ENCODE peak calls at places on chromosomes 11 and 22, in six cellular contexts. I is tibial nerve, W is A549, Y is ovary, V is GM12878, J is upper lobe of left lung. A is an unnamed sample.

GRCh38 chr11:128848815-128849455 is 18.2 kb downstream of the KCNJ1 start:
- DNase-seq in I (peak), Y (no peak), J (peak), W (peak), V (no peak), A (no peak)

GRCh38 chr11:44005076-44005800 is 42.5 kb upstream of the ACCSL start:
- DNase-seq in I (no peak), V (no peak), W (no peak), J (no peak), Y (peak), A (no peak)

GRCh38 chr11:120539681-120540369 is 28.3 kb downstream of the GRIK4 start:
- DNase-seq in J (no peak), Y (no peak), W (no peak), I (no peak), V (no peak), A (no peak)

GRCh38 chr22:20887375-20887774 is 28.6 kb downstream of the SNAP29 start:
- DNase-seq in Y (no peak), W (peak), I (no peak), V (no peak), J (no peak), A (no peak)

GRCh38 chr22:46150615-46151423 is 493 bp downstream of the PPARA start:
- DNase-seq in W (no peak), I (no peak), Y (peak), V (no peak), J (peak), A (no peak)

GRCh38 chr22:44542561-44543222 is 44.7 kb upstream of the RTL6 start:
- DNase-seq in J (no peak), W (no peak), I (no peak), Y (no peak), V (no peak), A (peak)

GRCh38 chr11:62974848-62975522 is 9.8 kb downstream of the SLC22A6 start:
- DNase-seq in Y (no peak), W (peak), I (no peak), V (no peak), J (no peak), A (no peak)

GRCh38 chr11:76260296-76260695 is 54.0 kb upstream of the WNT11 start:
- DNase-seq in J (no peak), W (no peak), V (no peak), I (no peak), Y (no peak), A (no peak)

GRCh38 chr11:35786918-35787557 is 124.5 kb downstream of the TRIM44 start:
- DNase-seq in V (no peak), Y (no peak), I (no peak), W (no peak), J (peak), A (no peak)

GRCh38 chr22:22955276-22955798 is 67.7 kb downstream of the IGLL5 start:
- DNase-seq in I (no peak), V (no peak), W (no peak), J (no peak), Y (no peak), A (no peak)

GRCh38 chr11:70470127-70470526 is 71.8 kb downstream of the CTTN start:
- DNase-seq in J (no peak), V (peak), W (no peak), I (no peak), Y (no peak), A (no peak)

GRCh38 chr22:48358886-48359612 is 1468.6 kb downstream of the BRD1 start:
- DNase-seq in V (no peak), Y (no peak), I (no peak), J (no peak), W (no peak), A (no peak)

GRCh38 chr22:17842386-17842785 is 68.1 kb upstream of the BID start:
- DNase-seq in I (no peak), V (no peak), Y (peak), W (no peak), J (no peak), A (no peak)

GRCh38 chr11:122032317-122032716 is 83.7 kb downstream of the BLID start:
- DNase-seq in W (no peak), I (peak), Y (no peak), V (no peak), J (no peak), A (no peak)

GRCh38 chr11:62324738-62325556 is 12.3 kb upstream of the ASRGL1 start:
- DNase-seq in W (peak), V (no peak), I (peak), J (peak), Y (no peak), A (no peak)

GRCh38 chr11:122814401-122814800 is 23.9 kb upstream of the CRTAM start:
- DNase-seq in V (no peak), W (peak), J (no peak), Y (no peak), I (no peak), A (no peak)

GRCh38 chr11:88015170-88015569 is 160.1 kb downstream of the RAB38 start:
- DNase-seq in I (no peak), W (no peak), V (no peak), J (no peak), Y (no peak), A (no peak)

GRCh38 chr11:123301696-123302400 is 106.8 kb upstream of the CLMP start:
- DNase-seq in V (peak), W (peak), I (peak), Y (peak), J (peak), A (no peak)

GRCh38 chr11:66106786-66107599 is 36.9 kb downstream of the PACS1 start:
- DNase-seq in W (peak), V (no peak), Y (no peak), I (no peak), J (no peak), A (no peak)

GRCh38 chr11:64802370-64803162 is 448 bp downstream of the MAP4K2 start:
- DNase-seq in I (no peak), J (no peak), W (no peak), Y (no peak), V (no peak), A (peak)

GRCh38 chr22:49186756-49187155 is 640.9 kb downstream of the BRD1 start:
- DNase-seq in V (no peak), W (no peak), I (no peak), Y (no peak), J (no peak), A (no peak)

GRCh38 chr22:40312050-40312449 is 34.2 kb upstream of the ADSL start:
- DNase-seq in J (no peak), W (no peak), V (no peak), I (no peak), Y (no peak), A (no peak)

GRCh38 chr11:121630041-121630440 is 177.3 kb upstream of the SORL1-AS1 start:
- DNase-seq in Y (no peak), I (no peak), V (no peak), J (no peak), W (no peak), A (no peak)

GRCh38 chr22:49491726-49492125 is 335.9 kb downstream of the BRD1 start:
- DNase-seq in J (peak), Y (no peak), V (no peak), W (no peak), I (no peak), A (no peak)

GRCh38 chr11:114182471-114182968 is 113.7 kb upstream of the NNMT start:
- DNase-seq in W (no peak), V (no peak), I (no peak), Y (no peak), J (no peak), A (no peak)

DNA sequence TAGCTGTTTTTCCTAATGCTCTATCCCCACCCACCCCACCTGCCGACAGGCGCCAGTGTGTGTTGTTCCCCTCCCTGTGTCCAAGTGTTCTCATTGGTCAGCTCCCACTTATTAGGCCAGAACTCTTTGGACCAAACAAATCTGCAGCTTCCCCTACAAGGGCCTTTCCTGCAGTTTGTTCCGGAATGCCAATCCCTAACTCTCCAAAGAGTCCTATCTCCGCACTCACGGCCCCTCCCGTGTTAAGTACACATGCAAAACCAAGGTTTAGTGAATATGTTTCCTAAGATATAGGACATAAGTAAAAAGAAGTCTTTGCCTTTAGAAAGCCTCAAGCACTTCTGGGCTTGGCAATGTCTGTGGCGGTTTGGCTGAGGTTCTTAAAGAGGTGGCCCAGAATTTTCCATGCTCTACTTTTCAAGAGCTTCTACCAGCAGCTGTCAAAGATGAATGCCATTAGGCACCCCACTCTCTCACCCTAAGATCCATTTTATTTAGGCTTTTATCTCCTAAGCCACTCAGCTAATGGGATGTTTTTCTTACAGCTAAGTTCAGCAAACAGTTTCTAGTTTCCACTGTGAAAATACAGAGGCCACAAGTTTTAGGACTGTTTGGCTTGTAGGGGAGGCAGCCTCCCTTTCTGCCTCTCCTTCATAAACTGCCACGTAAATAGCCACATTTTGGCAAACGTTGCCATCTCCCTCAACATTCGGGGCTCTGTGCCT is 1.6 kb downstream of the CD59 start:
- DNase-seq in I (peak), J (no peak), W (no peak), V (no peak), Y (no peak), A (peak)
- TF ChIP-seq POLR2A in I (no peak), J (peak), W (no peak), V (no peak), Y (no peak), A (no peak)

DNA sequence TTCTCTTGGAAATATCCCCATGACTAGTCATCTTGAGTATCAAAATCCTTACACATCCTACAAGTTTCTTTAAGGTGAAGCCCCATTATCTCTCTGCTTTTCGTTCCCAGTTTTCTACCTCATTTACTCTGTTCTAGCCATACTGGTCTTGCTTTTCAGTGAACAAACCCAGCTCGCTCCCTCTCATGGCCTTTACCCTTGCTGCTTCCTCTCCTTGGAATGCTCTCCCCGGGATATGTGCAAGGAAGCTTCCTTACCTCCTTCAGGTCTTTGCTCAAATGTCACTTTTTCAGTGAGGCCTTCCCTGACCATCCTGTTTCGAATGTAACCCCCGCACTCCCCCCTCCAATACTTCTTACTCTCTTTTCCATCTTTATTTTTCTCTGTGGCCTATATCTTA is 331.8 kb downstream of the DYNC2H1 start:
- DNase-seq in I (no peak), V (no peak), Y (no peak), W (no peak), J (no peak), A (no peak)
- H3K4me3 ChIP-seq in I (no peak), V (no peak), Y (no peak), W (no peak), J (no peak), A (no peak)

GRCh38 chr22:37817705-37818311 is 5.4 kb upstream of the GALR3 start:
- DNase-seq in V (no peak), J (peak), Y (peak), I (peak), W (peak), A (peak)
- TF ChIP-seq EP300 in V (no peak), J (no peak), Y (no peak), I (no peak), W (no peak), A (no peak)

GRCh38 chr11:67119577-67120391 is 721 bp downstream of the KDM2A start:
- DNase-seq in Y (peak), W (peak), V (no peak), J (peak), I (peak), A (peak)
- TF ChIP-seq POLR2A in Y (no peak), W (no peak), V (peak), J (no peak), I (no peak), A (no peak)

GRCh38 chr11:7904910-7905309 is 26.2 kb downstream of the OR10A6 start:
- DNase-seq in W (no peak), Y (no peak), J (no peak), V (no peak), I (no peak), A (no peak)

GRCh38 chr11:7906481-7906880 is 24.6 kb downstream of the OR10A6 start:
- DNase-seq in J (peak), Y (no peak), V (no peak), I (no peak), W (no peak), A (no peak)

GRCh38 chr11:7907121-7907520 is 23.9 kb downstream of the OR10A6 start:
- DNase-seq in I (no peak), V (no peak), J (no peak), W (no peak), Y (no peak), A (no peak)

GRCh38 chr11:7905961-7906429 is 25.1 kb downstream of the OR10A6 start:
- DNase-seq in J (no peak), Y (no peak), W (no peak), V (no peak), I (no peak), A (no peak)

DNA sequence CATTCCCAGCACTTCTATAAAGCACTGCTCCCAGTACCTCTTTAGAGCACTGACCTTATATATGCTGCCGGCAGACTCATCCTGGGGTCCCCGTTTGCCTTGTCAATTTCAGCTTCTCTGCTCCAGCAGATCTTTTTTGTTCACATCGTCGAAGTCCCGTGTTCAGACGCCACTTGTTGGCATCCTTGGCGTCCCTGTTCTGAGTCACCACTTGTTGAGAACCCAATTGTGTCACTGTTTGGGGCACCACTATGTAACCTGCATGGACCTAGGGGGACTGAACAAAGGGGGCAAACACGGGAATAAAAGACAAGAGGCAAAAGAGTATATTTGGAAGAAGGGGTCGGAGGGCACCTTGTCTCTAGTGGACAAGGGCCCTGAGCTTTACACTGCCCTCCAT is 25.5 kb downstream of the OR10A6 start:
- DNase-seq in W (no peak), I (no peak), J (no peak), V (no peak), Y (no peak), A (no peak)
- H3K4me3 ChIP-seq in W (no peak), I (no peak), J (peak), V (no peak), Y (no peak), A (no peak)

GRCh38 chr22:37496651-37497599 is 10.7 kb upstream of the MFNG start:
- DNase-seq in I (no peak), V (no peak), W (peak), Y (no peak), J (peak), A (no peak)

GRCh38 chr22:37492428-37493344 is 6.5 kb upstream of the MFNG start:
- DNase-seq in Y (no peak), W (peak), I (peak), J (peak), V (no peak), A (no peak)

GRCh38 chr22:37491106-37491505 is 4.9 kb upstream of the MFNG start:
- DNase-seq in W (no peak), I (no peak), V (no peak), Y (no peak), J (peak), A (no peak)

GRCh38 chr22:37491559-37492427 is 5.6 kb upstream of the MFNG start:
- DNase-seq in V (no peak), W (no peak), J (no peak), I (no peak), Y (no peak), A (no peak)

DNA sequence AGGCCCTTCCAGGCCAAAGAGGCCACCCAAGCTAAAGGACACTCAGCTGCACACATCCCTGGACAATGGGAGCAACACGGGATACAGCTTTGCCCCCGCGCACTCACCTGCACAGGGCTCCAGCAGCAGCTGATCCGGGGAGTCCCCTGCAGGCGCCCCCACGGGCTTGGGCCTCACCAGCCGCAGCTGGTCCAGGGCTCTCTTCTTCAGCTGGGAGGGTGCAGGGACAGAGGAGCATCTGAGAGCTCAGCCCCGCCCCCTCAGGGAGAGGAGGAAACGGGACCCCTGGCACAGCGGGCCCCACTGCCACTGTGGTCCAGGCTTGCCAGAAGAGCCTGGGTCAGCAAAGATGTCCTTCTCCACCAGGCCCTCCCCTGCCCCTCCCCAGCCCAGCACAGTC is 7.8 kb upstream of the MFNG start:
- DNase-seq in W (no peak), J (peak), I (no peak), V (no peak), Y (no peak), A (no peak)
- TF ChIP-seq EP300 in W (no peak), J (no peak), I (no peak), V (no peak), Y (no peak), A (no peak)

DNA sequence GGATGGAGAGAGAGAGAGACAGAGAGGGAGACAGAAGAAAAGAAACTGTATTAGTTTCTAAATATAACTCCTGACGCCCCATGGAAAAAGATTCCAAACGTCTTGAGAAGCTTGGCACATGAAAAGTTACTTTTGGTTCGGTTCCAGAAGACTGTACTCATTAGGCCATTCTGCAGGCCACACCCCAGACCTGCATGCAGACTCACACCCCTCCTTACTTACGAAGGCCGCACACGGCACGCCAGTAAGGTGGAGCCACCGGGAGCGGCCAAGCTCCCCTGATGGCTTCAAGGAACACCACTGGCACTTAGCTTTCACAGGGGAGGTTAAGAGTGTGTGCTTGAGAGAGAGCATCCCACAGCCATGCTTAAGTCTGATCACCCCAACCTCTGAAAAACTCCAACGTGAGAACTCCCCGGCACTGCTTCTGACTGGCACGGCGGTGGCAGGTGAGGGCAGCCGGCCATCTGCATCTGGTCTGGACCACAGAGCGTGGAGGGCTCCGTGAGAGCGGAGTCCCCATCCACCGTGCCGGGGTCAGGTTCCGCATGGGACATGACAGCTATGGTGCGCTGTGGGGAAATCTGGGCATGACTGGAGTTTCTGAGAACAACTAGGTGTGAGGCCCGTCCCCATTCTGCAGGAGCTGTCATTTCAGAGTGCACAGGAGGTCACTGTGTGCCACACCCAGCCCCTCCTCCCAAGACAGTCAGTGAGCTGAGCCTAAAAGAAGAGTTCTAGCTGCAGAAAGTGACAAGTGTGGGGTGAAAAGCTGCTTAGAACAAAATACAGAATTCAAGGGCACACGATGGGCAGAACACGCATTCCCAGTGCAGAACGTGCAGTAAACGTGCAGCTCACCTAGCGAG is 62.4 kb downstream of the MYH9 start:
- DNase-seq in V (no peak), W (no peak), Y (no peak), I (peak), J (no peak), A (no peak)
- TF ChIP-seq POLR2A in V (no peak), W (no peak), Y (no peak), I (no peak), J (peak), A (no peak)

A was measured in suprapubic skin.